ENCODE peak calls at places on chromosomes 12 and 14, in ten cellular contexts. One of them, this sample, is unnamed.
A peak's percentile ranks its signal among the peaks of the same experiment; 100 is the strongest.

GRCh38 chr14:20429801-20430669 is 5.9 kb downstream of the KLHL33 start:
- DNase-seq in fibroblast of lung: no peak
- DNase-seq in RWPE1: no peak
- DNase-seq in bronchial epithelial cell: no peak
- DNase-seq in endothelial cell: no peak
- DNase-seq in psoas muscle: no peak
- DNase-seq in ovary: peak; percentile 14
- DNase-seq in GM06990: no peak
- DNase-seq in neural crest cell: no peak
- DNase-seq in tibial artery: no peak
- DNase-seq in this sample: no peak

GRCh38 chr12:21941522-21942376 is 523 bp upstream of the ABCC9 start:
- DNase-seq in fibroblast of lung: peak; percentile 35
- DNase-seq in RWPE1: no peak
- DNase-seq in bronchial epithelial cell: peak; percentile 21
- DNase-seq in endothelial cell: peak; percentile 56
- DNase-seq in psoas muscle: peak; percentile 87
- DNase-seq in ovary: peak; percentile 76
- DNase-seq in GM06990: peak; percentile 5
- DNase-seq in neural crest cell: peak; percentile 28
- DNase-seq in tibial artery: peak; percentile 77
- DNase-seq in this sample: peak; percentile 69

GRCh38 chr12:62291888-62292760 is 31.9 kb downstream of the USP15 start:
- DNase-seq in fibroblast of lung: no peak
- DNase-seq in RWPE1: peak; percentile 18
- DNase-seq in bronchial epithelial cell: peak; percentile 55
- DNase-seq in endothelial cell: no peak
- DNase-seq in psoas muscle: peak; percentile 34
- DNase-seq in ovary: no peak
- DNase-seq in GM06990: no peak
- DNase-seq in neural crest cell: no peak
- DNase-seq in tibial artery: no peak
- DNase-seq in this sample: peak; percentile 47

GRCh38 chr14:73227812-73228781 is 9.2 kb upstream of the PAPLN start:
- DNase-seq in fibroblast of lung: peak; percentile 94
- DNase-seq in RWPE1: peak; percentile 64
- DNase-seq in bronchial epithelial cell: peak; percentile 87
- DNase-seq in endothelial cell: no peak
- DNase-seq in psoas muscle: peak; percentile 77
- DNase-seq in ovary: peak; percentile 80
- DNase-seq in GM06990: no peak
- DNase-seq in neural crest cell: no peak
- DNase-seq in tibial artery: no peak
- DNase-seq in this sample: peak; percentile 93

GRCh38 chr12:19620222-19620621 is 180.9 kb downstream of the AEBP2 start:
- DNase-seq in fibroblast of lung: peak; percentile 28
- DNase-seq in RWPE1: peak; percentile 55
- DNase-seq in bronchial epithelial cell: peak; percentile 76
- DNase-seq in endothelial cell: no peak
- DNase-seq in psoas muscle: no peak
- DNase-seq in ovary: no peak
- DNase-seq in GM06990: no peak
- DNase-seq in neural crest cell: no peak
- DNase-seq in tibial artery: no peak
- DNase-seq in this sample: no peak

GRCh38 chr12:132178801-132179401 is 34.6 kb downstream of the NOC4L start:
- DNase-seq in fibroblast of lung: no peak
- DNase-seq in RWPE1: no peak
- DNase-seq in bronchial epithelial cell: peak; percentile 1
- DNase-seq in endothelial cell: no peak
- DNase-seq in psoas muscle: peak; percentile 59
- DNase-seq in ovary: no peak
- DNase-seq in GM06990: no peak
- DNase-seq in neural crest cell: no peak
- DNase-seq in tibial artery: no peak
- DNase-seq in this sample: no peak

GRCh38 chr12:106179086-106179485 is 40.3 kb upstream of the NUAK1 start:
- DNase-seq in fibroblast of lung: no peak
- DNase-seq in RWPE1: no peak
- DNase-seq in bronchial epithelial cell: no peak
- DNase-seq in endothelial cell: no peak
- DNase-seq in psoas muscle: no peak
- DNase-seq in ovary: peak; percentile 58
- DNase-seq in GM06990: no peak
- DNase-seq in neural crest cell: no peak
- DNase-seq in tibial artery: no peak
- DNase-seq in this sample: peak; percentile 50

GRCh38 chr14:58731465-58732330 is 93.9 kb downstream of the DACT1 start:
- DNase-seq in fibroblast of lung: peak; percentile 99
- DNase-seq in RWPE1: peak; percentile 86
- DNase-seq in bronchial epithelial cell: peak; percentile 98
- DNase-seq in endothelial cell: no peak
- DNase-seq in psoas muscle: no peak
- DNase-seq in ovary: no peak
- DNase-seq in GM06990: no peak
- DNase-seq in neural crest cell: no peak
- DNase-seq in tibial artery: no peak
- DNase-seq in this sample: peak; percentile 100

GRCh38 chr12:92859650-92860386 is 69.3 kb downstream of the EEA1 start:
- DNase-seq in fibroblast of lung: no peak
- DNase-seq in RWPE1: no peak
- DNase-seq in bronchial epithelial cell: no peak
- DNase-seq in endothelial cell: no peak
- DNase-seq in psoas muscle: no peak
- DNase-seq in ovary: no peak
- DNase-seq in GM06990: no peak
- DNase-seq in neural crest cell: no peak
- DNase-seq in tibial artery: no peak
- DNase-seq in this sample: no peak

GRCh38 chr12:65195387-65196055 is 26.1 kb downstream of the LEMD3 start:
- DNase-seq in fibroblast of lung: no peak
- DNase-seq in RWPE1: no peak
- DNase-seq in bronchial epithelial cell: no peak
- DNase-seq in endothelial cell: no peak
- DNase-seq in psoas muscle: no peak
- DNase-seq in ovary: no peak
- DNase-seq in GM06990: no peak
- DNase-seq in neural crest cell: no peak
- DNase-seq in tibial artery: no peak
- DNase-seq in this sample: no peak

GRCh38 chr14:87805315-87805723 is 187.7 kb downstream of the GALC start:
- DNase-seq in fibroblast of lung: no peak
- DNase-seq in RWPE1: peak; percentile 50
- DNase-seq in bronchial epithelial cell: peak; percentile 52
- DNase-seq in endothelial cell: peak; percentile 63
- DNase-seq in psoas muscle: peak; percentile 51
- DNase-seq in ovary: no peak
- DNase-seq in GM06990: peak; percentile 3
- DNase-seq in neural crest cell: peak; percentile 22
- DNase-seq in tibial artery: no peak
- DNase-seq in this sample: peak; percentile 60

GRCh38 chr12:53044896-53045571 is 4.8 kb upstream of the TNS2 start:
- DNase-seq in fibroblast of lung: no peak
- DNase-seq in RWPE1: no peak
- DNase-seq in bronchial epithelial cell: no peak
- DNase-seq in endothelial cell: no peak
- DNase-seq in psoas muscle: no peak
- DNase-seq in ovary: no peak
- DNase-seq in GM06990: no peak
- DNase-seq in neural crest cell: no peak
- DNase-seq in tibial artery: peak; percentile 76
- DNase-seq in this sample: no peak

GRCh38 chr12:93089805-93090569 is 160.9 kb upstream of the EEA1 start:
- DNase-seq in fibroblast of lung: peak; percentile 96
- DNase-seq in RWPE1: peak; percentile 55
- DNase-seq in bronchial epithelial cell: peak; percentile 97
- DNase-seq in endothelial cell: no peak
- DNase-seq in psoas muscle: no peak
- DNase-seq in ovary: no peak
- DNase-seq in GM06990: no peak
- DNase-seq in neural crest cell: no peak
- DNase-seq in tibial artery: no peak
- DNase-seq in this sample: peak; percentile 95

GRCh38 chr12:132955094-132955932 is 793 bp downstream of the ZNF605 start:
- DNase-seq in fibroblast of lung: peak; percentile 81
- DNase-seq in RWPE1: peak; percentile 41
- DNase-seq in bronchial epithelial cell: peak; percentile 57
- DNase-seq in endothelial cell: peak; percentile 8
- DNase-seq in psoas muscle: peak; percentile 67
- DNase-seq in ovary: peak; percentile 32
- DNase-seq in GM06990: peak; percentile 70
- DNase-seq in neural crest cell: peak; percentile 20
- DNase-seq in tibial artery: no peak
- DNase-seq in this sample: peak; percentile 79

GRCh38 chr14:67577909-67578749 is 21.9 kb downstream of the PIGH start:
- DNase-seq in fibroblast of lung: no peak
- DNase-seq in RWPE1: no peak
- DNase-seq in bronchial epithelial cell: no peak
- DNase-seq in endothelial cell: no peak
- DNase-seq in psoas muscle: no peak
- DNase-seq in ovary: no peak
- DNase-seq in GM06990: no peak
- DNase-seq in neural crest cell: no peak
- DNase-seq in tibial artery: peak; percentile 58
- DNase-seq in this sample: no peak

DNA sequence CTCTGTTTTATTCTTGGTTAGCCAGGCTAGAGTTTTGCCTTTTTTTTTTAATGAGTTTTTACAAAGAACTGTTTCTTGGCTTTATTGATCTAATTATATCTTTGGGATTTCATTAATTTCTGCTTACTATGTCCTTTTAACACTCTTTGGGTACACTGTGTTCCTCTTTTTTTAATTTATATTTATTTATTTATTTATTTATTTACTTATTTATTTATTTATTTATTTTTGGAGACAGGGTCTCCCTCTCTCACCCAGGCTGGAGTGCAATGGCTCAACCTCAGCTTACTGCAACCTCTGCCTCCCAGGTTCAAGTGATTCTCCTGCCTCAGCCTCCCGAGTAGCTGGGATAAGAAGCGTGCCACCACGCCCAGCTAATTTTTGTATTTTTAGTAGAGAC is 15.1 kb upstream of the MARK3 start:
- DNase-seq in fibroblast of lung: no peak
- DNase-seq in RWPE1: no peak
- DNase-seq in bronchial epithelial cell: no peak
- DNase-seq in endothelial cell: no peak
- DNase-seq in psoas muscle: no peak
- DNase-seq in ovary: no peak
- DNase-seq in GM06990: no peak
- DNase-seq in neural crest cell: no peak
- DNase-seq in tibial artery: peak; percentile 7
- DNase-seq in this sample: no peak
- TF ChIP-seq CTCF in fibroblast of lung: no peak
- TF ChIP-seq CTCF in RWPE1: no peak
- TF ChIP-seq CTCF in bronchial epithelial cell: no peak
- TF ChIP-seq CTCF in endothelial cell: no peak
- TF ChIP-seq CTCF in psoas muscle: no peak
- TF ChIP-seq CTCF in ovary: no peak
- TF ChIP-seq CTCF in GM06990: no peak
- TF ChIP-seq CTCF in neural crest cell: no peak
- TF ChIP-seq CTCF in tibial artery: no peak
- TF ChIP-seq CTCF in this sample: no peak

DNA sequence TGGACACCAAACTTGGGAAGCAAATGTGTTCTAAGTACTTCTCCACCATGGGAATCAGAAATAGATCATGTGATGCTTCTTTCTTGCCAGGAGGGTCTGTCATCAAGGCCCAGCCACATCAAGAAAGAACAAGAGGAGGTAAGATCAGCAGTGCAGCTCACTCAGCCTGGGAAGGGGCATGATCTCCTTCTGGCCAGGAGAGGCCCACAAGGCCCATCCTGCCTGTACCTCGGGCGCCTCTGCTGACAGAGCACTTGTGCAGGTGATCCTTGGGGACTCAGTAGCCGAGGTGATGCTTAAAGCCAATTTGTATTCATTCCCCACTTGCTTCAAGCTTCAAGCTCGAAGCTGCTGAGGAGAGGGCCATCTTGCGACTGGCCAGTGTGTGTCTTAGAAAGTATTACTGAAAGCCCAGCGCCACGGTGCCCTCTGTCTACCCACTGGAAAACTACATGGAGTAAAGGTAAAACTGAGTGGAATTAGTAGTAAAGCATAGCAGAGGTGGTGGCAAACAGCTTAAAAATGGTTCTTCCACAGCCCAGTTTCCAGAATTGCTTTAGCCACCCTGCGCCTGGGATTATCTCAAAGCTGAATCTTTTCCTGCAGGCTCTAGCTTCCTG is 26.2 kb downstream of the RTRAF start:
- DNase-seq in fibroblast of lung: no peak
- DNase-seq in RWPE1: no peak
- DNase-seq in bronchial epithelial cell: peak; percentile 16
- DNase-seq in endothelial cell: peak; percentile 54
- DNase-seq in psoas muscle: no peak
- DNase-seq in ovary: no peak
- DNase-seq in GM06990: no peak
- DNase-seq in neural crest cell: peak; percentile 19
- DNase-seq in tibial artery: no peak
- DNase-seq in this sample: no peak
- TF ChIP-seq CTCF in fibroblast of lung: peak; percentile 54
- TF ChIP-seq CTCF in RWPE1: no peak
- TF ChIP-seq CTCF in bronchial epithelial cell: peak; percentile 39
- TF ChIP-seq CTCF in endothelial cell: peak; percentile 14
- TF ChIP-seq CTCF in psoas muscle: no peak
- TF ChIP-seq CTCF in ovary: no peak
- TF ChIP-seq CTCF in GM06990: no peak
- TF ChIP-seq CTCF in neural crest cell: peak; percentile 42
- TF ChIP-seq CTCF in tibial artery: peak; percentile 24
- TF ChIP-seq CTCF in this sample: peak; percentile 52

DNA sequence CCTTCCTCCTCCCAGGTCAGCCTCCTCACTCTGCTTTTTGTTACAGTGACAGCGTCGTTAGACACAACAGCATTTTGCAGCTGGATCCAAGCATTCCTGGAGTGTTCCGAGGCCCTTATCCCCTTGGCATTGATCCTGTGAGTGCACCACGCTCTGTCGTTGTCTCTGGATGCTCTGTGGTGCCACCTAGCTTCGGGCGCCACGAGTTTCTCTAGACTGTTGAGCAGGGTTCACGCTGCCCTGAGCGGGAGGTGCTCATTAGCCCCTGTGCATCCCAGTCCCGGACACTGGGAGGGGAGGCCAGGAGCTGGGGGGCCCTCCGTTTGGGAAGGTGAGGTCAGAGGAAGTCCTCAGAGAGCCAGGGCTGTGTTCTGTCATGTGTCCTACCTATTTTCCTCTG is 17.3 kb upstream of the DNAH10 start:
- DNase-seq in fibroblast of lung: no peak
- DNase-seq in RWPE1: no peak
- DNase-seq in bronchial epithelial cell: no peak
- DNase-seq in endothelial cell: peak; percentile 12
- DNase-seq in psoas muscle: no peak
- DNase-seq in ovary: no peak
- DNase-seq in GM06990: no peak
- DNase-seq in neural crest cell: no peak
- DNase-seq in tibial artery: no peak
- DNase-seq in this sample: no peak
- TF ChIP-seq CTCF in fibroblast of lung: peak; percentile 18
- TF ChIP-seq CTCF in RWPE1: no peak
- TF ChIP-seq CTCF in bronchial epithelial cell: peak; percentile 7
- TF ChIP-seq CTCF in endothelial cell: no peak
- TF ChIP-seq CTCF in psoas muscle: no peak
- TF ChIP-seq CTCF in ovary: no peak
- TF ChIP-seq CTCF in GM06990: peak; percentile 3
- TF ChIP-seq CTCF in neural crest cell: no peak
- TF ChIP-seq CTCF in tibial artery: no peak
- TF ChIP-seq CTCF in this sample: peak; percentile 10

GRCh38 chr12:120092531-120093335 is 23.8 kb downstream of the RAB35 start:
- DNase-seq in fibroblast of lung: no peak
- DNase-seq in RWPE1: no peak
- DNase-seq in bronchial epithelial cell: no peak
- DNase-seq in endothelial cell: no peak
- DNase-seq in psoas muscle: peak; percentile 48
- DNase-seq in ovary: no peak
- DNase-seq in GM06990: no peak
- DNase-seq in neural crest cell: no peak
- DNase-seq in tibial artery: no peak
- DNase-seq in this sample: no peak
- TF ChIP-seq CTCF in fibroblast of lung: no peak
- TF ChIP-seq CTCF in RWPE1: no peak
- TF ChIP-seq CTCF in bronchial epithelial cell: no peak
- TF ChIP-seq CTCF in endothelial cell: no peak
- TF ChIP-seq CTCF in psoas muscle: no peak
- TF ChIP-seq CTCF in ovary: no peak
- TF ChIP-seq CTCF in GM06990: no peak
- TF ChIP-seq CTCF in neural crest cell: no peak
- TF ChIP-seq CTCF in tibial artery: no peak
- TF ChIP-seq CTCF in this sample: no peak

This sample was measured in fibroblast of mammary gland.